ENCODE peak calls at places on chromosomes 12 and 14, in four cellular contexts. One of them, this sample, is unnamed.

GRCh38 chr12:52004042-52004648 is 2.6 kb upstream of the TAMALIN start:
- DNase-seq in neuronal stem cell: no peak
- DNase-seq in PC-3: peak
- DNase-seq in PC-9: peak
- DNase-seq in this sample: no peak

GRCh38 chr14:97930191-97930590 is 1133.0 kb downstream of the VRK1 start:
- DNase-seq in PC-9: no peak
- DNase-seq in PC-3: no peak
- DNase-seq in neuronal stem cell: no peak
- DNase-seq in this sample: no peak

GRCh38 chr12:97568336-97569180 is 106.0 kb downstream of the RMST start:
- DNase-seq in neuronal stem cell: no peak
- DNase-seq in PC-3: peak
- DNase-seq in PC-9: peak
- DNase-seq in this sample: peak

GRCh38 chr12:67650528-67651379 is 2.2 kb downstream of the DYRK2 start:
- DNase-seq in PC-9: no peak
- DNase-seq in neuronal stem cell: no peak
- DNase-seq in PC-3: peak
- DNase-seq in this sample: no peak

GRCh38 chr12:132771126-132771838 is 9.7 kb upstream of the ANKLE2 start:
- DNase-seq in PC-9: no peak
- DNase-seq in neuronal stem cell: no peak
- DNase-seq in PC-3: no peak
- DNase-seq in this sample: no peak

GRCh38 chr12:39127401-39127800 is 222.0 kb upstream of the CPNE8 start:
- DNase-seq in PC-3: peak
- DNase-seq in neuronal stem cell: no peak
- DNase-seq in PC-9: no peak
- DNase-seq in this sample: peak

GRCh38 chr12:71432936-71433335 is 6.7 kb upstream of the LGR5 start:
- DNase-seq in PC-3: peak
- DNase-seq in neuronal stem cell: no peak
- DNase-seq in PC-9: no peak
- DNase-seq in this sample: no peak

GRCh38 chr12:6871052-6871957 is 1.8 kb downstream of the SPSB2 start:
- DNase-seq in PC-9: peak
- DNase-seq in PC-3: peak
- DNase-seq in neuronal stem cell: no peak
- DNase-seq in this sample: no peak

GRCh38 chr14:78519863-78520262 is 349.7 kb downstream of the NRXN3 start:
- DNase-seq in PC-3: peak
- DNase-seq in PC-9: peak
- DNase-seq in neuronal stem cell: peak
- DNase-seq in this sample: no peak

GRCh38 chr12:45231515-45232145 is 15.7 kb downstream of the ANO6 start:
- DNase-seq in PC-9: no peak
- DNase-seq in neuronal stem cell: no peak
- DNase-seq in PC-3: peak
- DNase-seq in this sample: no peak

DNA sequence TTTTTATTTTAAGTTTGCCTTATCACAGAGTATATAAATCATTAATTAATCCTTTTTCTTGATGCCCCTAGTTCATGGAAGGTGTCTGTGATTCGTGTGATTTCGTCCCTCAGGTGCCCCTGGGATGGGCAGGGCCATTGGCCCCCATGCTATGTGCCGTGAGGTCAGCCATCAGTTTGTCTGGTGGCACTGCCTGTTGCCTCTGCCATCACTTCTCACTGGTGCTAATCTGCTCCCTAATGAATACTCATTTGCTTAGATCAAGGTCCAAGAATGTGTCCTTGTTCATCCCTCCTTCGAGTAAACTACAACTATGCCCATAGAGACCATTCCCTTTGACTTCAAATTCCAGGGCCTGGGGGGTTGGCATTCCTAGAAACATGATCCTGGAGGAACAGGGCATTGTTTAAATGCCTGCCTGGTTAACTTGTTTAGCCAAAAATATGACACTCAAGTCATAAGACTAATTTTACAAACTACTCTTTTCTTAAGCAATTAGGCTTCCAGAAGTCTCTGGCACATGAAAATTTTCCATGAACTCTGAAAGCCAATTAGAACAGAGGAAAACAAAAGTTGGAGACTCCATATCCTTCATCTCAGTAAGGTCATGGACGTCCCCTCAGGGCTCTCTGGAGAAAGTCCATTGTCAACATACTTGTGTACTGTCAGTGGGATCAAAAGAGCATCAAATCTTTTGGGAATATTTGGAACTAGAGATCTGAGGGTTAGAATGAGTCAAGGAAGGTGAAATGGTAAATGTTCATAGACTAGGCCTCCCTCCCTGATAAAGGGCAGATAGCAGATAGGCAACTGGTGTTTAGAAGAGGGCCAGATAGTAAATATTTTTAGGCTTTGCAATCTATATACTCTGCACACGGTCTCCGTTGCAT is 90.9 kb upstream of the PLXNC1 start:
- DNase-seq in PC-9: peak
- DNase-seq in neuronal stem cell: no peak
- DNase-seq in PC-3: no peak
- DNase-seq in this sample: no peak
- H3K27ac ChIP-seq in PC-9: no peak
- H3K27ac ChIP-seq in neuronal stem cell: no peak
- H3K27ac ChIP-seq in PC-3: no peak
- H3K27ac ChIP-seq in this sample: no peak

GRCh38 chr14:70018246-70018645 is 139.0 kb downstream of the SMOC1 start:
- DNase-seq in neuronal stem cell: no peak
- DNase-seq in PC-3: no peak
- DNase-seq in PC-9: no peak
- DNase-seq in this sample: no peak
- H3K27ac ChIP-seq in neuronal stem cell: no peak
- H3K27ac ChIP-seq in PC-3: no peak
- H3K27ac ChIP-seq in PC-9: no peak
- H3K27ac ChIP-seq in this sample: no peak

GRCh38 chr12:75784591-75784990 is 247.0 kb downstream of the PHLDA1 start:
- DNase-seq in neuronal stem cell: no peak
- DNase-seq in PC-3: peak
- DNase-seq in PC-9: peak
- DNase-seq in this sample: no peak
- H3K27ac ChIP-seq in neuronal stem cell: no peak
- H3K27ac ChIP-seq in PC-3: peak
- H3K27ac ChIP-seq in PC-9: peak
- H3K27ac ChIP-seq in this sample: peak

GRCh38 chr12:31584782-31585181 is 6.2 kb downstream of the DENND5B start:
- DNase-seq in neuronal stem cell: no peak
- DNase-seq in PC-3: no peak
- DNase-seq in PC-9: no peak
- DNase-seq in this sample: no peak

GRCh38 chr12:31583878-31584277 is 7.1 kb downstream of the DENND5B start:
- DNase-seq in PC-9: no peak
- DNase-seq in PC-3: peak
- DNase-seq in neuronal stem cell: no peak
- DNase-seq in this sample: no peak

GRCh38 chr12:31585271-31585670 is 5.7 kb downstream of the DENND5B start:
- DNase-seq in PC-9: no peak
- DNase-seq in PC-3: peak
- DNase-seq in neuronal stem cell: no peak
- DNase-seq in this sample: no peak

GRCh38 chr12:31586703-31587102 is 4.2 kb downstream of the DENND5B start:
- DNase-seq in PC-9: no peak
- DNase-seq in neuronal stem cell: no peak
- DNase-seq in PC-3: no peak
- DNase-seq in this sample: no peak

GRCh38 chr12:31585895-31586294 is 5.0 kb downstream of the DENND5B start:
- DNase-seq in PC-3: no peak
- DNase-seq in PC-9: no peak
- DNase-seq in neuronal stem cell: no peak
- DNase-seq in this sample: no peak
- H3K27ac ChIP-seq in PC-3: no peak
- H3K27ac ChIP-seq in PC-9: no peak
- H3K27ac ChIP-seq in neuronal stem cell: no peak
- H3K27ac ChIP-seq in this sample: no peak

GRCh38 chr12:124921200-124922008 is 7.0 kb upstream of the UBC start:
- DNase-seq in PC-3: peak
- DNase-seq in neuronal stem cell: no peak
- DNase-seq in PC-9: peak
- DNase-seq in this sample: no peak

GRCh38 chr12:124928095-124928911 is 13.9 kb upstream of the UBC start:
- DNase-seq in PC-3: peak
- DNase-seq in PC-9: peak
- DNase-seq in neuronal stem cell: no peak
- DNase-seq in this sample: peak

GRCh38 chr12:124927325-124928094 is 13.1 kb upstream of the UBC start:
- DNase-seq in neuronal stem cell: peak
- DNase-seq in PC-9: peak
- DNase-seq in PC-3: peak
- DNase-seq in this sample: no peak

GRCh38 chr12:124923906-124924734 is 9.7 kb upstream of the UBC start:
- DNase-seq in PC-3: peak
- DNase-seq in neuronal stem cell: no peak
- DNase-seq in PC-9: peak
- DNase-seq in this sample: no peak

GRCh38 chr12:124925117-124925516 is 10.7 kb upstream of the UBC start:
- DNase-seq in PC-3: no peak
- DNase-seq in PC-9: no peak
- DNase-seq in neuronal stem cell: no peak
- DNase-seq in this sample: no peak
- H3K27ac ChIP-seq in PC-3: no peak
- H3K27ac ChIP-seq in PC-9: peak
- H3K27ac ChIP-seq in neuronal stem cell: no peak
- H3K27ac ChIP-seq in this sample: peak

GRCh38 chr12:54261817-54262402 is 18.0 kb downstream of the CBX5 start:
- DNase-seq in PC-9: no peak
- DNase-seq in PC-3: no peak
- DNase-seq in neuronal stem cell: no peak
- DNase-seq in this sample: no peak
- H3K27ac ChIP-seq in PC-9: peak
- H3K27ac ChIP-seq in PC-3: no peak
- H3K27ac ChIP-seq in neuronal stem cell: peak
- H3K27ac ChIP-seq in this sample: peak

DNA sequence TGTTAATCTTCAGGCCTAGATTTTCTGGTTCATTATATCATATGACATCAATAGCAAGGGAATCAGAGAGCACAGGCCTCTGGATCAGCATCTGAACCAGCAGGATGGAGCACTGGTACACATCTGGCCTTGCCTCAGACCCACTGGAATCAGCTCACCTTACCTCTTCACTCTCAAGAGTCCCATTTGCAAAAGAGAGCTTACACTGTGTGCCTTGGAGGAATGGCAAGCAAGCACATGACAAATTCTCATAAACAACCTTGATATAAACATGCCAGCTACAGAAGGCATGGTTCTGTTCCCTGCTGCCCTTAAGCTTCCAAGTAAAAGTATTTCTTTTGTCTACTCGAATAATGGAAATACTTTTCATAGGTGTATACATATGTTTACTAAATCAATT is 128.6 kb upstream of the CPM start:
- DNase-seq in neuronal stem cell: no peak
- DNase-seq in PC-3: no peak
- DNase-seq in PC-9: no peak
- DNase-seq in this sample: no peak
- H3K27ac ChIP-seq in neuronal stem cell: no peak
- H3K27ac ChIP-seq in PC-3: no peak
- H3K27ac ChIP-seq in PC-9: no peak
- H3K27ac ChIP-seq in this sample: no peak

DNA sequence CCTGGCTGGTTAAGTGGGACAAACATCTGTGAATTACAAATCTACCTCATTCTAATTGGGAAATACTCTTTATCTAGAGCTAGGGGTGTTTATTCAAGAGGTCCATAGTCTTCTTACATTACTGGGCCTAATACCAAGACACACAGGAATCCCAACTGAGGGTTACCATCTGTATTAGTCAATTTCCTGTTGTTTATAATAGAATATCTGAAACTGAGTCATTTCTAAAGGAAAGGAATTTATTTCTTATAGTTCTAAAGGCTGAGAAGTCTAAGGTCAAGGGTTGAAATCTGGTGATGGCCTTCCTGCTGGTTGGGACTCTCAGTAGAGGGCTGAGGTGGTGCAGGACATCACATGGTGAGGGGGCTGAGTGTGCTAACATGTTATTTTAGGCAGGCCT is 36.0 kb downstream of the RTRAF start:
- DNase-seq in neuronal stem cell: no peak
- DNase-seq in PC-3: peak
- DNase-seq in PC-9: no peak
- DNase-seq in this sample: no peak
- H3K27ac ChIP-seq in neuronal stem cell: no peak
- H3K27ac ChIP-seq in PC-3: peak
- H3K27ac ChIP-seq in PC-9: no peak
- H3K27ac ChIP-seq in this sample: peak

GRCh38 chr12:109087250-109087649 is 6.0 kb downstream of the ALKBH2 start:
- DNase-seq in neuronal stem cell: no peak
- DNase-seq in PC-9: no peak
- DNase-seq in PC-3: no peak
- DNase-seq in this sample: no peak

GRCh38 chr12:109092484-109093021 is 719 bp downstream of the ALKBH2 start:
- DNase-seq in neuronal stem cell: no peak
- DNase-seq in PC-3: no peak
- DNase-seq in PC-9: no peak
- DNase-seq in this sample: no peak

GRCh38 chr12:109093022-109093918 is at the start of gene ALKBH2:
- DNase-seq in neuronal stem cell: peak
- DNase-seq in PC-3: peak
- DNase-seq in PC-9: peak
- DNase-seq in this sample: peak

GRCh38 chr12:109088818-109089217 is 4.5 kb downstream of the ALKBH2 start:
- DNase-seq in PC-9: no peak
- DNase-seq in PC-3: no peak
- DNase-seq in neuronal stem cell: no peak
- DNase-seq in this sample: no peak

DNA sequence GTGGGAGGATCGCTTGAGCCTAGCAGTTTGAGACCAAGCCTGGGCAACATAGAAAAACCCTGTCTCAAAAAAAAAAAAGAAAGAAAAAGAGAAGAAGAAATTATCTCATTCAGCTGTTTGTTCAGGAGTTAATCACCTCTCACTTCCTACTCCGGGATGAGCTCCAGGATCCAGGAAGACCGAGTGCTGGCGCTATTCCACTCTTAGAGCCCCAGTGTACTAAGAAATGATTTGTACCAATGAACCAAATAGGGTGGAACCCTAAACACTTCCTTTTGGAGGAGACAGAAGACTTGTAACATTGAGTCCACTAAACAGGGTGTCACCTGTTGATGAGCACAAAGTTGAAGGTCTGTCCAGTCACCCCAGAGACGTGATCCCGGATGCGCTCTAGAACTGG is 3.6 kb downstream of the ALKBH2 start:
- DNase-seq in neuronal stem cell: no peak
- DNase-seq in PC-9: no peak
- DNase-seq in PC-3: peak
- DNase-seq in this sample: no peak
- H3K27ac ChIP-seq in neuronal stem cell: no peak
- H3K27ac ChIP-seq in PC-9: no peak
- H3K27ac ChIP-seq in PC-3: no peak
- H3K27ac ChIP-seq in this sample: no peak

GRCh38 chr12:93176166-93176565 is 201.6 kb upstream of the NUDT4 start:
- DNase-seq in PC-3: peak
- DNase-seq in PC-9: no peak
- DNase-seq in neuronal stem cell: no peak
- DNase-seq in this sample: no peak
- H3K27ac ChIP-seq in PC-3: no peak
- H3K27ac ChIP-seq in PC-9: no peak
- H3K27ac ChIP-seq in neuronal stem cell: no peak
- H3K27ac ChIP-seq in this sample: no peak

This sample was measured in epithelial cell of prostate.